ENCODE peak calls at places on chromosomes 13 and 19, in four cellular contexts. U, X, Y and G are unnamed samples.

GRCh38 chr19:14505488-14506239 is 9.7 kb upstream of the GIPC1 start:
- DNase-seq in U (peak; percentile 97), X (peak; percentile 64), Y (peak; percentile 87), G (peak; percentile 95)

GRCh38 chr13:93767917-93768422 is 541.4 kb downstream of the GPC6 start:
- DNase-seq in U (no peak), X (peak; percentile 74), Y (no peak), G (no peak)

GRCh38 chr13:88586263-88586662 is 915.1 kb downstream of the SLITRK5 start:
- DNase-seq in U (no peak), X (no peak), Y (no peak), G (no peak)

GRCh38 chr13:52455677-52456041 is 381 bp downstream of the CKAP2 start:
- DNase-seq in U (peak; percentile 94), X (peak; percentile 73), Y (peak; percentile 68), G (peak; percentile 53)

GRCh38 chr19:58351996-58352755 is 1.1 kb downstream of the A1BG start:
- DNase-seq in U (no peak), X (no peak), Y (no peak), G (no peak)

GRCh38 chr19:8209965-8210659 is 942 bp downstream of the CERS4 start:
- DNase-seq in U (no peak), X (no peak), Y (no peak), G (no peak)

GRCh38 chr13:99218969-99219368 is 18.3 kb downstream of the UBAC2 start:
- DNase-seq in U (no peak), X (no peak), Y (no peak), G (no peak)

GRCh38 chr19:46494936-46495788 is 505 bp downstream of the PNMA8B start:
- DNase-seq in U (peak; percentile 62), X (no peak), Y (no peak), G (no peak)

GRCh38 chr13:110306340-110306959 is 507 bp downstream of the COL4A1 start:
- DNase-seq in U (peak; percentile 86), X (no peak), Y (no peak), G (no peak)

GRCh38 chr13:28533049-28533436 is 38.1 kb upstream of the FLT1 start:
- DNase-seq in U (no peak), X (no peak), Y (no peak), G (no peak)

GRCh38 chr13:43874512-43875092 is 4.9 kb downstream of the CCDC122 start:
- DNase-seq in U (no peak), X (no peak), Y (peak; percentile 6), G (peak; percentile 2)

GRCh38 chr13:68261105-68261504 is 1031.0 kb upstream of the PCDH9 start:
- DNase-seq in U (peak; percentile 60), X (peak; percentile 1), Y (no peak), G (peak; percentile 28)

GRCh38 chr13:100646030-100646673 is 28.4 kb downstream of the TMTC4 start:
- DNase-seq in U (no peak), X (peak; percentile 28), Y (peak; percentile 23), G (peak; percentile 33)

GRCh38 chr19:56969726-56970125 is 129.2 kb upstream of the PEG3 start:
- DNase-seq in U (no peak), X (no peak), Y (no peak), G (no peak)

GRCh38 chr13:110272227-110272626 is 34.7 kb downstream of the COL4A1 start:
- DNase-seq in U (peak; percentile 17), X (no peak), Y (no peak), G (no peak)

GRCh38 chr19:31380854-31381253 is 31.6 kb upstream of the TSHZ3 start:
- DNase-seq in U (no peak), X (no peak), Y (no peak), G (no peak)

GRCh38 chr19:31383553-31383952 is 34.3 kb upstream of the TSHZ3 start:
- DNase-seq in U (no peak), X (no peak), Y (no peak), G (no peak)

GRCh38 chr19:31377736-31378135 is 28.5 kb upstream of the TSHZ3 start:
- DNase-seq in U (no peak), X (no peak), Y (no peak), G (no peak)

DNA sequence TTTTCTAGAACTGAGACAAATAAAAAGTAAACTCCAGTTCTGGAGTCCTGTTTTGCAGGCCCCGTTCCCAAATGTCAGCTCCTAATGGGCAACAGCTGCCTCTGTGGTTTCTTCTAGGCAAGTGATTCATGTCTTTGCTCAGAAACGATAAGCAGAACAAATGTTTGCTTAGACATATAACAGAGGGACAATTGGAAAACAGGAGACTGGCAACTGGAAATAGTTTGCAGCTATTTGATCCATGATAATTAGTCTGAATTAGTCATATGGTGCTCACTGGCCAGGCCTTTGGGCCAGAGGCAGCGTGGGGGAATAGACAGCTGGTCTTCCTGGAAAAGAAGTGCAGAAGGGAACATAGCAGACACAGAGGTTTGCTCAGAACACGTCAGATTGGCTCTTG is 29.2 kb upstream of the TSHZ3 start:
- DNase-seq in U (no peak), X (peak; percentile 4), Y (no peak), G (no peak)
- TF ChIP-seq RAD21 in U (no peak), X (no peak), Y (no peak), G (no peak)

GRCh38 chr19:35764432-35765315 is 6.7 kb downstream of the PROSER3 start:
- DNase-seq in U (no peak), X (no peak), Y (no peak), G (no peak)

GRCh38 chr19:35773020-35773809 is 2.1 kb upstream of the ARHGAP33 start:
- DNase-seq in U (no peak), X (no peak), Y (no peak), G (peak; percentile 68)

GRCh38 chr19:35766571-35767104 is 8.7 kb downstream of the PROSER3 start:
- DNase-seq in U (no peak), X (no peak), Y (no peak), G (no peak)

GRCh38 chr19:35767288-35768081 is 7.9 kb upstream of the ARHGAP33 start:
- DNase-seq in U (peak; percentile 89), X (peak; percentile 43), Y (no peak), G (no peak)

GRCh38 chr19:35768082-35768421 is 7.3 kb upstream of the ARHGAP33 start:
- DNase-seq in U (no peak), X (no peak), Y (no peak), G (no peak)
- H3K4me2 ChIP-seq in U (peak overlapping the region; percentile 13), X (no peak overlapping the region), Y (no peak overlapping the region), G (no peak overlapping the region)

DNA sequence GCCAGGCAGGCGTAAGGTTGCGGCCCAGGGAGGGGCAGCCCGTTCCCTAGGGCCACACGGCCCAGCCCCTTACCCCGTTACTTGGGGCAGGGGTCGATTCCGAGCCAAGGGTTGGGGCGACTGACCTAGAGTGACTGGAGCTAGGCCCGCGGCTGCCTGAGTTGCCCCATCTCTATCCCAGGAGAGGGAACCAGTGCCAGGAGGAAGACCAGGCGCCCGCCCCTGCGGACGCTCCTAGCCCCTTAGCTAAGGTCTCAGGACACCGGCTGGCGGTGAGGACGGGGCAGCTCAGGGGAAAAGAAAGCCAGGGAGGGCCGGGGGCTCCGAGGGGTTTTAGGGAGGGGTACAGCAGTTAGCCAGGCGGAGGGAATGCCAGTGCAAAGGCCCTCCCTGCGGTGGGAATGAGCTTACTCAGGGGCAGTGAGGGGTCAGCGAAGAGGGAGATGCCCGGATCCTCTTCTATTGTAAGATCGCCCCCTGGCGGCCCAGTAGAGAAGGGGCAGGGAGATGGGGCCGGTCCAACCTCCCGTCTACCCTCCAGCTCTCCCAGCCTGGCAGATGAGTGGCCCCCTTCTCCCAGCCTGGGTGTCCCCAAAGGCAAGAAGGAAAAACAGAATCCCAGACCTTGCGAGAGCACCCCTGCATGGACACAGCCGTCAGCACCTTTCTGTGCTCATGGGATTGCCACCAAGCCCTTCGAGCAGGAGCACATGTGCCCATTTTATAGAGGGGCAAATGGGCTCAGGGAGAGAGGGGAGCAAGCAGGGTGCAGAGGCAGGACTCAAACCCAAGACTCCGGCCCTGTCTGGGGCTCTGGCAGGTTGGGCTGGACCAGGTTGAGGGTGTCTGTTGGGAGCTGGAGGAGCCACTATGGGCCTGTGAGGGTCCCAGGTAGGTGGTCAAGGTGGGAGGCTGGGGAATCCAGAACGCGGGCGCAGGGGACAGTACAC is 16.3 kb downstream of the CILP2 start:
- DNase-seq in U (peak; percentile 94), X (no peak), Y (peak; percentile 88), G (no peak)
- TF ChIP-seq JUN in U (no peak), X (no peak), Y (no peak), G (no peak)

GRCh38 chr19:55544776-55545439 is 435 bp downstream of the SBK3 start:
- DNase-seq in U (no peak), X (peak; percentile 35), Y (peak; percentile 91), G (no peak)

GRCh38 chr19:55545443-55545842 is at the start of gene SBK3:
- DNase-seq in U (no peak), X (no peak), Y (no peak), G (no peak)

GRCh38 chr19:55544014-55544413 is 1.3 kb downstream of the SBK3 start:
- DNase-seq in U (no peak), X (no peak), Y (no peak), G (no peak)

GRCh38 chr19:55546822-55547614 is 1.7 kb upstream of the SBK3 start:
- DNase-seq in U (no peak), X (peak; percentile 35), Y (peak; percentile 63), G (no peak)

GRCh38 chr19:55545913-55546495 is 661 bp upstream of the SBK3 start:
- DNase-seq in U (no peak), X (peak; percentile 28), Y (no peak), G (no peak)
- TF ChIP-seq RAD21 in U (no peak), X (no peak), Y (no peak), G (no peak)

GRCh38 chr19:823565-824121 is 1.9 kb upstream of the PLPPR3 start:
- DNase-seq in U (peak; percentile 66), X (no peak), Y (peak; percentile 61), G (no peak)
- H3K4me2 ChIP-seq in U (no peak overlapping the region), X (peak overlapping the region; percentile 95), Y (peak overlapping the region; percentile 71), G (peak overlapping the region; percentile 39)

DNA sequence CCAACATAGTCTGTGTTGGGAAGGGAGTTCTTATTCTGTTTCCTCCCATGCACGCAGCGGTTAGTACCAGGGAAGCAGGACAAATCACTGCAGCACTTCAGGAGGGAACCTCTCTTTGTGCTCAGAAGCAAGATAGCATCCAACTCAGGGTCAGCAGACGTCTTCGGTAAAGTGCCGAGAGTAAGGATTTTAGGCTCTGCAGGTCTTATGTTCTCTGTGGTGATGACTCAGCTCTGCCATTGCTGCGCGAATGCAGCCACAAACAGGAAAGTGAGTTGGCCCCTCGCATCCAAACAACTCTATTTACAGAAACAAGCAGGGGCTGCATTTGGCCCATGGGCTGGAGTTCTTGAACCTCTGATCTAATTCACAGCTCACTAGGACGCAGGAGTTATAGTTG is 122.1 kb upstream of the SPATA13 start:
- DNase-seq in U (no peak), X (no peak), Y (no peak), G (no peak)
- TF ChIP-seq JUN in U (no peak), X (no peak), Y (no peak), G (no peak)